ENCODE peak calls at places on chromosomes 12 and 14, in seven cellular contexts. One of them, this sample, is unnamed.

GRCh38 chr12:94114166-94114565 is 34.2 kb upstream of the PLXNC1 start:
- DNase-seq in stimulated activated CD4-positive, alpha-beta T cell treated with anti-CD3 and anti-CD28 coated beads, Interleukin-2, amount 100 ng/mL, for 48 hours: no peak
- DNase-seq in Karpas-422: no peak
- DNase-seq in CD4-positive, alpha-beta T cell: no peak
- DNase-seq in substantia nigra: no peak
- DNase-seq in activated CD4-positive, CD25-positive, alpha-beta regulatory T cell: no peak
- DNase-seq in mesendoderm: no peak
- DNase-seq in this sample: no peak

GRCh38 chr12:123633379-123634141 is at the start of the genes EIF2B1 and GTF2H3:
- DNase-seq in stimulated activated CD4-positive, alpha-beta T cell treated with anti-CD3 and anti-CD28 coated beads, Interleukin-2, amount 100 ng/mL, for 48 hours: peak; percentile 92
- DNase-seq in Karpas-422: peak; percentile 99
- DNase-seq in CD4-positive, alpha-beta T cell: peak; percentile 94
- DNase-seq in substantia nigra: peak; percentile 94
- DNase-seq in activated CD4-positive, CD25-positive, alpha-beta regulatory T cell: peak; percentile 95
- DNase-seq in mesendoderm: peak; percentile 99
- DNase-seq in this sample: peak; percentile 96

GRCh38 chr14:105120056-105120455 is 48.5 kb downstream of the JAG2 start:
- DNase-seq in stimulated activated CD4-positive, alpha-beta T cell treated with anti-CD3 and anti-CD28 coated beads, Interleukin-2, amount 100 ng/mL, for 48 hours: no peak
- DNase-seq in Karpas-422: no peak
- DNase-seq in CD4-positive, alpha-beta T cell: no peak
- DNase-seq in substantia nigra: no peak
- DNase-seq in activated CD4-positive, CD25-positive, alpha-beta regulatory T cell: no peak
- DNase-seq in mesendoderm: no peak
- DNase-seq in this sample: peak; percentile 25

GRCh38 chr14:57533214-57533613 is 39.6 kb upstream of the CCDC198 start:
- DNase-seq in stimulated activated CD4-positive, alpha-beta T cell treated with anti-CD3 and anti-CD28 coated beads, Interleukin-2, amount 100 ng/mL, for 48 hours: no peak
- DNase-seq in Karpas-422: peak; percentile 81
- DNase-seq in CD4-positive, alpha-beta T cell: no peak
- DNase-seq in substantia nigra: no peak
- DNase-seq in activated CD4-positive, CD25-positive, alpha-beta regulatory T cell: no peak
- DNase-seq in mesendoderm: peak; percentile 49
- DNase-seq in this sample: no peak

GRCh38 chr12:67892289-67892688 is 97.0 kb upstream of the IFNG-AS1 start:
- DNase-seq in stimulated activated CD4-positive, alpha-beta T cell treated with anti-CD3 and anti-CD28 coated beads, Interleukin-2, amount 100 ng/mL, for 48 hours: no peak
- DNase-seq in Karpas-422: no peak
- DNase-seq in CD4-positive, alpha-beta T cell: no peak
- DNase-seq in substantia nigra: no peak
- DNase-seq in activated CD4-positive, CD25-positive, alpha-beta regulatory T cell: no peak
- DNase-seq in mesendoderm: no peak
- DNase-seq in this sample: no peak

GRCh38 chr12:15435597-15435996 is 113.3 kb downstream of the PTPRO start:
- DNase-seq in stimulated activated CD4-positive, alpha-beta T cell treated with anti-CD3 and anti-CD28 coated beads, Interleukin-2, amount 100 ng/mL, for 48 hours: no peak
- DNase-seq in Karpas-422: no peak
- DNase-seq in CD4-positive, alpha-beta T cell: no peak
- DNase-seq in substantia nigra: no peak
- DNase-seq in activated CD4-positive, CD25-positive, alpha-beta regulatory T cell: no peak
- DNase-seq in mesendoderm: peak; percentile 11
- DNase-seq in this sample: no peak

GRCh38 chr12:131195796-131196195 is 242.1 kb downstream of the ADGRD1 start:
- DNase-seq in stimulated activated CD4-positive, alpha-beta T cell treated with anti-CD3 and anti-CD28 coated beads, Interleukin-2, amount 100 ng/mL, for 48 hours: no peak
- DNase-seq in Karpas-422: no peak
- DNase-seq in CD4-positive, alpha-beta T cell: no peak
- DNase-seq in substantia nigra: no peak
- DNase-seq in activated CD4-positive, CD25-positive, alpha-beta regulatory T cell: no peak
- DNase-seq in mesendoderm: no peak
- DNase-seq in this sample: peak; percentile 60

GRCh38 chr12:92558806-92559205 is 144.0 kb upstream of the PLEKHG7 start:
- DNase-seq in stimulated activated CD4-positive, alpha-beta T cell treated with anti-CD3 and anti-CD28 coated beads, Interleukin-2, amount 100 ng/mL, for 48 hours: no peak
- DNase-seq in Karpas-422: no peak
- DNase-seq in CD4-positive, alpha-beta T cell: no peak
- DNase-seq in substantia nigra: no peak
- DNase-seq in activated CD4-positive, CD25-positive, alpha-beta regulatory T cell: no peak
- DNase-seq in mesendoderm: no peak
- DNase-seq in this sample: no peak

GRCh38 chr14:58882577-58883018 is 244.8 kb downstream of the DACT1 start:
- DNase-seq in stimulated activated CD4-positive, alpha-beta T cell treated with anti-CD3 and anti-CD28 coated beads, Interleukin-2, amount 100 ng/mL, for 48 hours: no peak
- DNase-seq in Karpas-422: no peak
- DNase-seq in CD4-positive, alpha-beta T cell: no peak
- DNase-seq in substantia nigra: no peak
- DNase-seq in activated CD4-positive, CD25-positive, alpha-beta regulatory T cell: no peak
- DNase-seq in mesendoderm: peak; percentile 52
- DNase-seq in this sample: no peak

GRCh38 chr12:21775130-21775920 is 819 bp upstream of the KCNJ8 start:
- DNase-seq in stimulated activated CD4-positive, alpha-beta T cell treated with anti-CD3 and anti-CD28 coated beads, Interleukin-2, amount 100 ng/mL, for 48 hours: no peak
- DNase-seq in Karpas-422: no peak
- DNase-seq in CD4-positive, alpha-beta T cell: no peak
- DNase-seq in substantia nigra: no peak
- DNase-seq in activated CD4-positive, CD25-positive, alpha-beta regulatory T cell: no peak
- DNase-seq in mesendoderm: peak; percentile 8
- DNase-seq in this sample: no peak

GRCh38 chr12:20194171-20194570 is 174.2 kb upstream of the PDE3A start:
- DNase-seq in stimulated activated CD4-positive, alpha-beta T cell treated with anti-CD3 and anti-CD28 coated beads, Interleukin-2, amount 100 ng/mL, for 48 hours: no peak
- DNase-seq in Karpas-422: no peak
- DNase-seq in CD4-positive, alpha-beta T cell: no peak
- DNase-seq in substantia nigra: no peak
- DNase-seq in activated CD4-positive, CD25-positive, alpha-beta regulatory T cell: no peak
- DNase-seq in mesendoderm: peak; percentile 89
- DNase-seq in this sample: no peak